ENCODE peak calls at places on chromosomes 11 and 22, in nine cellular contexts. T is psoas muscle; H is stimulated activated CD4-positive, alpha-beta T cell treated with anti-CD3 and anti-CD28 coated beads, Interleukin-1b, Interleukin-23, amount 100 ng/mL, for 24 hours; U is HepG2; G is iPS-NIHi11; Y is colonic mucosa; X is A549; P is AG04450; V is fibroblast of the aortic adventitia. S is an unnamed sample.

GRCh38 chr11:100941033-100941432 is 188.6 kb downstream of the PGR start:
- DNase-seq in H (no peak), X (no peak), T (no peak), U (no peak), P (no peak), V (no peak), G (no peak), Y (no peak), S (no peak)

GRCh38 chr11:19122966-19123615 is 6.1 kb downstream of the ZDHHC13 start:
- DNase-seq in Y (no peak), V (no peak), X (no peak), G (no peak), T (no peak), H (no peak), U (no peak), P (no peak), S (no peak)

GRCh38 chr11:68343761-68344256 is 31.4 kb downstream of the LRP5 start:
- DNase-seq in H (no peak), V (no peak), X (no peak), T (no peak), U (peak), G (no peak), P (no peak), Y (peak), S (peak)

GRCh38 chr11:117816151-117816741 is 8.3 kb downstream of the FXYD2 start:
- DNase-seq in T (peak), V (peak), G (peak), U (peak), Y (no peak), X (peak), H (no peak), P (peak), S (peak)

GRCh38 chr11:131637469-131638175 is 267.2 kb downstream of the NTM start:
- DNase-seq in U (no peak), Y (no peak), G (no peak), H (no peak), V (no peak), P (no peak), T (no peak), X (no peak), S (no peak)

GRCh38 chr22:21707677-21708076 is 27.9 kb downstream of the YPEL1 start:
- DNase-seq in P (no peak), T (no peak), H (no peak), V (peak), X (no peak), Y (no peak), G (no peak), U (no peak), S (no peak)

GRCh38 chr11:87265132-87265531 is 227.4 kb downstream of the TMEM135 start:
- DNase-seq in Y (no peak), V (peak), H (no peak), U (no peak), G (no peak), X (no peak), P (peak), T (no peak), S (no peak)

GRCh38 chr11:86043765-86044534 is 24.9 kb downstream of the PICALM start:
- DNase-seq in T (no peak), G (no peak), X (no peak), Y (no peak), P (no peak), U (no peak), H (no peak), V (no peak), S (no peak)

GRCh38 chr22:24398409-24398808 is 29.0 kb upstream of the ADORA2A start:
- DNase-seq in P (no peak), H (no peak), Y (no peak), T (no peak), U (no peak), V (no peak), X (no peak), G (no peak), S (no peak)

GRCh38 chr22:19876314-19876940 is 21.8 kb upstream of the GNB1L start:
- DNase-seq in T (peak), H (no peak), X (peak), P (no peak), V (peak), G (no peak), Y (peak), U (no peak), S (no peak)

GRCh38 chr11:115741376-115741775 is 237.2 kb upstream of the CADM1 start:
- DNase-seq in G (no peak), U (no peak), P (no peak), T (no peak), Y (no peak), V (no peak), X (no peak), H (no peak), S (no peak)

GRCh38 chr11:27296406-27296994 is 66.5 kb downstream of the CCDC34 start:
- DNase-seq in V (peak), P (no peak), U (peak), Y (no peak), T (no peak), H (no peak), X (peak), G (peak), S (no peak)

GRCh38 chr22:45227645-45228400 is 12.9 kb downstream of the KIAA0930 start:
- DNase-seq in Y (no peak), G (no peak), X (no peak), P (no peak), V (no peak), T (no peak), U (no peak), H (no peak), S (peak)

GRCh38 chr11:3167143-3168119 is 2.3 kb upstream of the OSBPL5 start:
- DNase-seq in H (no peak), V (no peak), U (no peak), Y (no peak), P (no peak), X (no peak), G (no peak), T (no peak), S (no peak)

GRCh38 chr11:111422494-111423249 is 43.6 kb upstream of the POU2AF1 start:
- DNase-seq in V (peak), G (peak), U (peak), Y (peak), T (peak), P (no peak), X (peak), H (no peak), S (peak)

GRCh38 chr11:47856186-47856585 is 8.0 kb upstream of the NUP160 start:
- DNase-seq in X (peak), P (no peak), G (no peak), U (no peak), T (no peak), H (no peak), Y (no peak), V (peak), S (no peak)

GRCh38 chr11:15446315-15446714 is 331.6 kb downstream of the INSC start:
- DNase-seq in T (no peak), X (no peak), U (no peak), H (no peak), G (no peak), V (no peak), P (no peak), Y (no peak), S (no peak)

GRCh38 chr22:22759889-22760546 is 115.6 kb downstream of the GGTLC2 start:
- DNase-seq in X (no peak), G (no peak), U (no peak), P (no peak), T (no peak), Y (no peak), V (no peak), H (no peak), S (no peak)

GRCh38 chr11:76177250-76177686 is 29.0 kb downstream of the WNT11 start:
- DNase-seq in T (no peak), H (no peak), X (no peak), Y (no peak), U (peak), P (no peak), G (no peak), V (no peak), S (no peak)

GRCh38 chr22:50250555-50251471 is at the start of gene HDAC10:
- DNase-seq in G (peak), Y (peak), U (peak), T (peak), X (peak), V (peak), H (peak), P (no peak), S (peak)

GRCh38 chr11:119722281-119722794 is 6.7 kb downstream of the NECTIN1 start:
- DNase-seq in U (no peak), Y (peak), P (no peak), V (no peak), H (no peak), T (no peak), X (no peak), G (no peak), S (no peak)

GRCh38 chr11:57476223-57476882 is 16.0 kb downstream of the RTN4RL2 start:
- DNase-seq in G (peak), P (no peak), U (no peak), H (no peak), T (peak), X (no peak), Y (peak), V (no peak), S (peak)

GRCh38 chr11:76652989-76653673 is 17.4 kb downstream of the LRRC32 start:
- DNase-seq in G (no peak), P (no peak), T (no peak), V (no peak), U (no peak), Y (peak), X (no peak), H (no peak), S (peak)

GRCh38 chr11:18701614-18702216 is 3.1 kb downstream of the TMEM86A start:
- DNase-seq in H (no peak), X (no peak), P (no peak), G (no peak), V (no peak), U (no peak), Y (no peak), T (no peak), S (no peak)

GRCh38 chr11:121207485-121208115 is 85.0 kb upstream of the SC5D start:
- DNase-seq in T (no peak), U (no peak), Y (no peak), V (peak), G (no peak), H (no peak), P (no peak), X (no peak), S (no peak)

GRCh38 chr11:115527534-115528125 is 23.4 kb upstream of the CADM1 start:
- DNase-seq in G (peak), U (no peak), H (no peak), T (no peak), P (no peak), V (no peak), Y (peak), X (no peak), S (no peak)

GRCh38 chr11:20873054-20873453 is 203.7 kb downstream of the NELL1 start:
- DNase-seq in V (no peak), T (no peak), X (peak), P (no peak), Y (no peak), G (peak), H (no peak), U (peak), S (no peak)

GRCh38 chr11:84097186-84097585 is 811.0 kb upstream of the CCDC90B start:
- DNase-seq in G (no peak), V (peak), X (no peak), Y (no peak), U (no peak), P (no peak), T (no peak), H (no peak), S (peak)

GRCh38 chr22:43202326-43202725 is 15.4 kb upstream of the TTLL12 start:
- DNase-seq in V (no peak), Y (no peak), G (no peak), X (no peak), H (no peak), T (no peak), P (no peak), U (no peak), S (no peak)

GRCh38 chr22:37010174-37010573 is 9.1 kb downstream of the TST start:
- DNase-seq in U (no peak), P (no peak), T (no peak), X (no peak), Y (no peak), G (no peak), V (no peak), H (no peak), S (no peak)

GRCh38 chr11:63490551-63491239 is at the start of gene PLAAT5:
- DNase-seq in Y (peak), U (no peak), G (no peak), P (no peak), T (peak), V (peak), H (no peak), X (no peak), S (no peak)

GRCh38 chr11:71193431-71193830 is 58.9 kb downstream of the SHANK2 start:
- DNase-seq in X (no peak), U (no peak), V (no peak), T (no peak), P (no peak), Y (no peak), G (no peak), H (no peak), S (no peak)

GRCh38 chr11:100010393-100010792 is 676.7 kb upstream of the ARHGAP42 start:
- DNase-seq in T (no peak), V (no peak), P (no peak), Y (no peak), U (no peak), G (peak), X (no peak), H (no peak), S (no peak)

GRCh38 chr22:17922925-17923898 is 101.1 kb downstream of the MICAL3 start:
- DNase-seq in V (peak), P (peak), Y (no peak), T (no peak), U (no peak), G (no peak), H (no peak), X (no peak), S (peak)

GRCh38 chr11:111435046-111435698 is 56.1 kb upstream of the POU2AF1 start:
- DNase-seq in T (no peak), X (no peak), U (no peak), P (no peak), H (no peak), Y (no peak), G (no peak), V (no peak), S (no peak)

GRCh38 chr22:38868886-38869381 is 3.1 kb downstream of the CBX6 start:
- DNase-seq in T (peak), Y (peak), X (peak), G (peak), V (peak), U (peak), P (peak), H (peak), S (peak)

GRCh38 chr11:57792870-57793269 is 31.3 kb downstream of the CTNND1 start:
- DNase-seq in H (no peak), V (peak), Y (peak), U (no peak), G (no peak), T (no peak), P (no peak), X (peak), S (no peak)

GRCh38 chr22:30875481-30876215 is 92.9 kb downstream of the MORC2 start:
- DNase-seq in T (peak), P (no peak), Y (no peak), V (no peak), U (no peak), X (no peak), G (peak), H (no peak), S (peak)

GRCh38 chr22:27718186-27719032 is 83.1 kb downstream of the MN1 start:
- DNase-seq in X (peak), P (peak), T (peak), G (peak), H (no peak), Y (peak), V (peak), U (peak), S (peak)

S was measured in adrenal gland.